ENCODE peak calls at places on chromosomes 5 and 9, in eight cellular contexts. L, C, T, I, W, O, U and X are unnamed samples. For H3K27me3, the result is how much of the 10 kb centered on the place peaks cover.

GRCh38 chr9:70805953-70806352 is 315.5 kb downstream of the TRPM3 start:
- DNase-seq in O (no peak), U (no peak), I (no peak), C (no peak), W (peak), T (peak), L (no peak), X (no peak)

GRCh38 chr5:142888469-142889085 is 118.4 kb downstream of the ARHGAP26 start:
- DNase-seq in W (peak), O (peak), C (peak), I (peak), U (no peak), T (peak), L (no peak), X (peak)

GRCh38 chr9:92808726-92809451 is 44.3 kb upstream of the BICD2 start:
- DNase-seq in U (peak), T (peak), I (peak), W (peak), O (peak), L (peak), C (peak), X (peak)

GRCh38 chr9:86705474-86705873 is 241.8 kb downstream of the GAS1 start:
- DNase-seq in L (no peak), I (no peak), O (peak), U (no peak), C (no peak), T (no peak), W (no peak), X (peak)

GRCh38 chr5:65801332-65801731 is 79.3 kb downstream of the NLN start:
- DNase-seq in O (no peak), L (no peak), C (no peak), I (no peak), U (no peak), W (no peak), T (no peak), X (no peak)

GRCh38 chr9:107299437-107299836 is 16.4 kb downstream of the RAD23B start:
- DNase-seq in W (no peak), C (no peak), O (no peak), U (no peak), L (no peak), I (no peak), T (no peak), X (no peak)

GRCh38 chr9:94586814-94587213 is 6.8 kb downstream of the FBP2 start:
- DNase-seq in U (no peak), O (peak), L (no peak), I (no peak), C (no peak), W (peak), T (no peak), X (peak)

GRCh38 chr5:170333161-170333909 is 35.8 kb upstream of the LCP2 start:
- DNase-seq in O (no peak), L (no peak), W (peak), I (peak), T (peak), C (no peak), U (no peak), X (no peak)

GRCh38 chr5:31271567-31271966 is 78.1 kb downstream of the CDH6 start:
- DNase-seq in I (no peak), C (no peak), W (no peak), U (no peak), T (no peak), O (no peak), L (no peak), X (no peak)

GRCh38 chr9:72441296-72442211 is 76.5 kb upstream of the ZFAND5 start:
- DNase-seq in U (no peak), I (no peak), L (no peak), T (no peak), O (peak), W (peak), C (no peak), X (no peak)

GRCh38 chr9:128781186-128782070 is 5.6 kb upstream of the TBC1D13 start:
- DNase-seq in U (no peak), L (no peak), T (no peak), C (no peak), W (no peak), O (no peak), I (no peak), X (no peak)

GRCh38 chr5:171521219-171521633 is 101.8 kb downstream of the FGF18 start:
- DNase-seq in U (no peak), O (peak), T (peak), I (peak), C (peak), W (peak), L (peak), X (peak)

GRCh38 chr9:88973281-88974045 is 17.8 kb upstream of the S1PR3 start:
- DNase-seq in I (peak), L (no peak), C (no peak), U (no peak), W (peak), O (no peak), T (no peak), X (no peak)

GRCh38 chr5:180034564-180034963 is 37.0 kb downstream of the RNF130 start:
- DNase-seq in L (no peak), W (no peak), O (peak), U (no peak), C (no peak), I (no peak), T (no peak), X (no peak)

GRCh38 chr5:170848033-170848432 is 13.8 kb upstream of the RANBP17 start:
- DNase-seq in T (no peak), U (no peak), L (no peak), W (no peak), C (peak), O (peak), I (no peak), X (peak)

GRCh38 chr5:20102291-20102690 is 114.3 kb upstream of the CDH18 start:
- DNase-seq in U (no peak), C (peak), L (no peak), O (peak), T (no peak), W (peak), I (no peak), X (no peak)

GRCh38 chr5:54844905-54845566 is 140.4 kb downstream of the ESM1 start:
- DNase-seq in I (peak), L (no peak), U (no peak), T (no peak), C (peak), W (peak), O (peak), X (no peak)

GRCh38 chr9:111271481-111272080 is 58.4 kb downstream of the OR2K2 start:
- DNase-seq in I (no peak), T (no peak), U (no peak), W (no peak), O (no peak), C (no peak), L (no peak), X (peak)

GRCh38 chr5:160129841-160130240 is 10.6 kb upstream of the PWWP2A start:
- DNase-seq in L (no peak), U (no peak), C (no peak), W (no peak), I (no peak), T (no peak), O (no peak), X (peak)

GRCh38 chr5:149486726-149487635 is 64.3 kb downstream of the CSNK1A1 start:
- DNase-seq in C (no peak), O (peak), L (no peak), U (no peak), I (no peak), T (no peak), W (no peak), X (no peak)

GRCh38 chr5:10710513-10711128 is 50.4 kb downstream of the DAP start:
- DNase-seq in W (no peak), L (no peak), U (no peak), T (no peak), O (no peak), C (no peak), I (no peak), X (no peak)

GRCh38 chr9:110769667-110770066 is 101.1 kb downstream of the MUSK start:
- DNase-seq in I (no peak), T (no peak), C (no peak), O (no peak), W (no peak), U (no peak), L (no peak), X (no peak)

GRCh38 chr9:113574381-113575262 is 111.1 kb downstream of the RGS3 start:
- DNase-seq in I (no peak), L (peak), O (peak), U (no peak), W (no peak), T (no peak), C (no peak), X (peak)

GRCh38 chr5:77679791-77680190 is 41.3 kb upstream of the OTP start:
- DNase-seq in L (no peak), U (no peak), C (no peak), O (peak), I (no peak), T (no peak), W (no peak), X (no peak)

GRCh38 chr5:1448511-1449011 is 3.3 kb upstream of the SLC6A3 start:
- DNase-seq in O (no peak), W (no peak), I (no peak), T (no peak), C (no peak), L (peak), U (no peak), X (no peak)

GRCh38 chr5:1446602-1447343 is 1.5 kb upstream of the SLC6A3 start:
- DNase-seq in C (no peak), L (peak), O (no peak), T (no peak), I (no peak), W (peak), U (no peak), X (no peak)

GRCh38 chr5:1445895-1446601 is 808 bp upstream of the SLC6A3 start:
- DNase-seq in L (peak), T (no peak), C (no peak), I (peak), W (peak), O (no peak), U (no peak), X (no peak)

GRCh38 chr5:1447772-1448361 is 2.6 kb upstream of the SLC6A3 start:
- DNase-seq in U (no peak), W (no peak), C (no peak), L (peak), O (no peak), T (no peak), I (no peak), X (no peak)

DNA sequence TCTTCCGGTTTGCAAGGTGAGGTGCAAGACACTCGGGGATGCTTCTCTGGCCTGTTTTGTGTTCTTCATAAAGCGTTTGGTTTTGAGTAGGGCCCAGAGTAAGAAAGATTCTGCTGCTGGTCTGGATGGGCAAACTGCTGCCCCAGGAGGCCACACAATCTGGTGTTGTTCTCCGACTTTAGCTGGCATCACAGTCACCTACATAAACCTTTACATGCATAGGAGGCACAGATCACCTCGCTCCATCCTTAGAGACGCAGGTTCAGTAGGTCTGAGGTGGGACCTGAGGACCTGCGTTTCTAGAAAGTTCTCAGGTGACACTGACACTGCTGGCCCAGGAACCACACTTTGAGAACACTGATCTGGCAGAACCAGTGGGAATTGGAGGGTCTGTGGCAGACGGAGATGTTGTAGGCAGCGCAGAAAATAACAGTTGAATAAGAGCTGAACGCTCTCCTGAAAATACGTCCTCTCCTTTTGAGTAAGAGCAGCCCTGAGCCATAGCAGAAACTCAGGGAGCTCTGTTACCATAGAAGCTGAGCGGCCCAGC is 3.9 kb upstream of the SLC6A3 start:
- DNase-seq in L (no peak), T (no peak), W (no peak), U (no peak), I (no peak), O (no peak), C (no peak), X (no peak)
- H3K27me3 ChIP-seq in L (under half), T (under half), W (half or more), U (under half), I (under half), O (under half), C (under half), X (under half)

GRCh38 chr5:140833993-140834392 is at the start of gene PCDHA7:
- DNase-seq in U (no peak), I (peak), W (no peak), L (no peak), O (peak), C (no peak), T (no peak), X (no peak)

GRCh38 chr5:140827704-140828401 is at the start of gene PCDHA6:
- DNase-seq in T (no peak), C (no peak), I (no peak), W (no peak), O (peak), U (no peak), L (no peak), X (no peak)

GRCh38 chr5:140823475-140823874 is 2.1 kb downstream of the PCDHA5 start:
- DNase-seq in U (no peak), O (no peak), T (no peak), L (no peak), I (no peak), C (no peak), W (no peak), X (no peak)

DNA sequence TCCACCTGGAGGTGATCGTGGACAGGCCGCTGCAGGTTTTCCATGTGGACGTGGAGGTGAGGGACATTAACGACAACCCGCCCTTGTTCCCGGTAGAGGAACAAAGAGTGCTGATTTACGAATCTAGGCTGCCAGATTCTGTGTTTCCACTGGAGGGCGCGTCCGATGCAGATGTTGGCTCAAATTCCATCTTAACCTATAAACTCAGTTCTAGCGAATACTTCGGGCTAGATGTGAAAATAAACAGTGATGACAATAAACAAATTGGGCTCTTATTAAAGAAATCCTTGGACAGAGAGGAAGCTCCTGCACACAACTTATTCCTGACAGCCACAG is 610 bp downstream of the PCDHA6 start:
- DNase-seq in T (no peak), C (no peak), I (peak), W (no peak), L (no peak), O (no peak), U (no peak), X (no peak)
- H3K4me3 ChIP-seq in T (no peak), C (no peak), I (peak), W (no peak), L (no peak), O (no peak), U (no peak), X (no peak)

GRCh38 chr5:136030252-136030651 is 1.5 kb downstream of the TGFBI start:
- DNase-seq in I (no peak), O (no peak), U (no peak), C (no peak), W (no peak), T (no peak), L (no peak), X (no peak)

GRCh38 chr5:136028090-136028489 is 698 bp upstream of the TGFBI start:
- DNase-seq in C (no peak), I (no peak), T (no peak), L (no peak), W (no peak), U (no peak), O (peak), X (no peak)

GRCh38 chr5:136030956-136031611 is 2.3 kb downstream of the TGFBI start:
- DNase-seq in L (no peak), O (no peak), T (no peak), W (peak), U (no peak), I (no peak), C (no peak), X (no peak)

GRCh38 chr5:136027316-136027715 is 1.5 kb upstream of the TGFBI start:
- DNase-seq in T (no peak), I (no peak), C (no peak), L (no peak), U (no peak), O (no peak), W (no peak), X (no peak)

GRCh38 chr5:136028782-136029742 is at the start of gene TGFBI:
- DNase-seq in W (peak), T (peak), C (peak), L (peak), U (peak), I (peak), O (no peak), X (peak)
- H3K27me3 ChIP-seq in W (half or more), T (under half), C (under half), L (under half), U (under half), I (under half), O (under half), X (under half)

DNA sequence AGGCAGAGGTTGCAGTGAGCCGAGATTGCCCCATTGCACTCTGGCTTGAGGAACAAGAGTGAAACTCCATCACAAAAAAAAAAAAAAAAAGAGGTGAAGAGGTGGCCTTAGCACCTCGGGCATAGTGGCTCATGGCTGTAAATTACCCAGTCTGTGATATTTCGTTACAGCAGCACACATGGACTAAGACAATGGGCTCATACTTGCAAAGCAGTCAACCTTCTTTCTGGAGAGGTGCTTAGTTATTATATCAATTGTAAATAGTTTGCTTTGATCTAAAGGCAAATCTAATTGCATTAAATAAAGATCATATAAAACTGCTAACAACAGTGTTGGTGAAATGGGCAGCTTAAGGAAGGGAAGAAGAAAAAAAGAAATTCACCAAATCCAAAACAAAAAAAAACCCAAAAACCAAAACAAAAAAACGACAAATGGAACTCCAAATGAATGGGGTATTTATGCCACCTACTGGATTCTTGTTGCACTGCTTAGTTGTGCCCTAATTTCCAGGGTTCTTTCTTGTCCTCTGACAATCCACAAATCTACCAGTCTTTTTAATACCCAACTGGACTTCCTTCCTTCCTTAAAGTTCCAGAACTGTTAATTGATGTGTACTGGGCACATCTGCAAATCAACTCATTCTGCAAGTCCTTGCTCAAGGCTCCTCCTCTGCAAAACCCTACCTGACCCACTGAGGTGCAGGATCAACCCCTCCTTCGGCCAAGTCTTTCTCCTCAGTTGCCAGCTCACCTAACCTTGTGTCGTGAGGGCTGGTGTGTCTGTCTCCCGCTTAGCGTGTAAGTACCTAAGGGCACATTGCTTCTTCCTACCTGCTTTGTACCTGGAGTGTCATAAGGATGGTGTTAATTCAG is 35.0 kb upstream of the DMRT1 start:
- DNase-seq in O (peak), T (peak), L (no peak), I (peak), U (no peak), W (peak), C (peak), X (no peak)
- H3K4me3 ChIP-seq in O (no peak), T (no peak), L (no peak), I (no peak), U (no peak), W (no peak), C (no peak), X (no peak)

GRCh38 chr5:80192507-80193241 is 63.2 kb downstream of the SERINC5 start:
- DNase-seq in L (no peak), T (peak), I (no peak), W (peak), C (no peak), U (no peak), O (no peak), X (peak)
- H3K27me3 ChIP-seq in L (under half), T (under half), I (under half), W (under half), C (under half), U (under half), O (under half), X (under half)

DNA sequence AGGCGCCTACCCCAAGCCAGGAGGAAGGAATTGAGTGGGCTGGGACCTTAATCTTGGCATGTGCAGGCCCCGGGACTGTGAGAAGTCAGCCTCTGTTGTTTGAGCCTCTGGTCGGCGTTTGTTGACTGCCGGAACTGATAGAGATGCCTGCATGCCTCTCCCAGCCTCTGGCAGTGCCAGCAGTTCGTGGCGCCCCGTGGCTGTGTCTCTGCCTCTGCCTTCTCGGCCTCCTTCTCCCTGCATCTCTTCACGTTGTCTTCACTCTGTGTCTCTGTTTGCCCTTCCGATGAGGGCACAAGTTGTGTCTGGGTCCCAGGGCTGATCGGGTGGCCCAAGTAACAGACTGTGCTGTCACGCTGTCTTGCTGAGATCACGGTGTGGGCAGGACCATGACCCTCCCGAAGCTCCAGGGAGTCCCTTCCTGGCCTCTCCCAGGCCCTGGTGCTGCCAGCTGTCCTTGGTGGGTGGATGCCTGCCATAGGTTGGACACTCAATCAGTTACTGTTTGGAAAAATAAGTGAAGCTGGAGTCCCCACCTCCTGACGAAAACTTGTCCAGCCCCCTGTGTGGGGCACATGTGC is 133.5 kb upstream of the LPCAT1 start:
- DNase-seq in T (no peak), I (no peak), O (no peak), W (no peak), L (no peak), U (no peak), C (no peak), X (no peak)
- H3K4me3 ChIP-seq in T (no peak), I (no peak), O (no peak), W (no peak), L (no peak), U (no peak), C (no peak), X (no peak)